ENCODE peak calls at places on chromosomes 7 and 10, in seven cellular contexts. X is stomach, R is esophagus muscularis mucosa, G is A549, B is upper lobe of left lung, I is ovary, P is H1. D is an unnamed sample.

GRCh38 chr10:67506083-67506756 is 189.8 kb downstream of the CTNNA3 start:
- DNase-seq in X (no peak), R (no peak), G (no peak), B (no peak), I (no peak), P (no peak), D (no peak)

GRCh38 chr10:33277135-33277536 is 57.3 kb downstream of the NRP1 start:
- DNase-seq in X (peak; percentile 29), R (no peak), G (peak; percentile 66), B (peak; percentile 53), I (peak; percentile 44), P (no peak), D (no peak)

GRCh38 chr10:129877773-129878371 is 86.2 kb downstream of the EBF3 start:
- DNase-seq in X (no peak), R (no peak), G (peak; percentile 22), B (no peak), I (no peak), P (no peak), D (no peak)

GRCh38 chr7:81499262-81500116 is 270.4 kb downstream of the HGF start:
- DNase-seq in X (no peak), R (no peak), G (peak; percentile 93), B (no peak), I (no peak), P (no peak), D (no peak)

GRCh38 chr10:48456808-48457761 is 147.8 kb downstream of the ARHGAP22 start:
- DNase-seq in X (peak; percentile 18), R (no peak), G (no peak), B (no peak), I (peak; percentile 34), P (no peak), D (no peak)

GRCh38 chr10:79608505-79609375 is 2.0 kb upstream of the SFTPA1 start:
- DNase-seq in X (no peak), R (peak; percentile 89), G (peak; percentile 17), B (peak; percentile 53), I (no peak), P (peak; percentile 49), D (peak; percentile 26)

GRCh38 chr7:26863504-26864308 is 684 bp downstream of the SKAP2 start:
- DNase-seq in X (no peak), R (no peak), G (peak; percentile 51), B (no peak), I (no peak), P (no peak), D (no peak)

GRCh38 chr7:138246391-138246790 is 170.1 kb downstream of the AKR1D1 start:
- DNase-seq in X (no peak), R (no peak), G (no peak), B (no peak), I (no peak), P (no peak), D (no peak)

GRCh38 chr7:75854233-75854632 is 24.6 kb upstream of the RHBDD2 start:
- DNase-seq in X (no peak), R (no peak), G (no peak), B (peak; percentile 40), I (no peak), P (no peak), D (no peak)

GRCh38 chr7:138564365-138564764 is 104.3 kb downstream of the TRIM24 start:
- DNase-seq in X (peak; percentile 52), R (no peak), G (no peak), B (peak; percentile 37), I (no peak), P (no peak), D (no peak)

GRCh38 chr7:103063895-103064294 is 10.7 kb downstream of the FBXL13 start:
- DNase-seq in X (no peak), R (no peak), G (no peak), B (no peak), I (no peak), P (no peak), D (no peak)

GRCh38 chr10:97332586-97333350 is 1.8 kb downstream of the FRAT2 start:
- DNase-seq in X (peak; percentile 61), R (no peak), G (peak; percentile 43), B (peak; percentile 78), I (peak; percentile 51), P (no peak), D (peak; percentile 59)

GRCh38 chr10:101002456-101002855 is 2.8 kb downstream of the LZTS2 start:
- DNase-seq in X (no peak), R (no peak), G (no peak), B (no peak), I (no peak), P (no peak), D (no peak)

GRCh38 chr10:100998991-100999741 is 442 bp upstream of the LZTS2 start:
- DNase-seq in X (peak; percentile 82), R (peak; percentile 95), G (peak; percentile 74), B (peak; percentile 85), I (peak; percentile 88), P (no peak), D (peak; percentile 84)

GRCh38 chr10:101000602-101000991 is 989 bp downstream of the LZTS2 start:
- DNase-seq in X (no peak), R (no peak), G (no peak), B (no peak), I (no peak), P (no peak), D (peak; percentile 25)

GRCh38 chr10:100999742-101000601 is at the start of gene LZTS2:
- DNase-seq in X (peak; percentile 49), R (no peak), G (no peak), B (no peak), I (peak; percentile 75), P (no peak), D (peak; percentile 24)

DNA sequence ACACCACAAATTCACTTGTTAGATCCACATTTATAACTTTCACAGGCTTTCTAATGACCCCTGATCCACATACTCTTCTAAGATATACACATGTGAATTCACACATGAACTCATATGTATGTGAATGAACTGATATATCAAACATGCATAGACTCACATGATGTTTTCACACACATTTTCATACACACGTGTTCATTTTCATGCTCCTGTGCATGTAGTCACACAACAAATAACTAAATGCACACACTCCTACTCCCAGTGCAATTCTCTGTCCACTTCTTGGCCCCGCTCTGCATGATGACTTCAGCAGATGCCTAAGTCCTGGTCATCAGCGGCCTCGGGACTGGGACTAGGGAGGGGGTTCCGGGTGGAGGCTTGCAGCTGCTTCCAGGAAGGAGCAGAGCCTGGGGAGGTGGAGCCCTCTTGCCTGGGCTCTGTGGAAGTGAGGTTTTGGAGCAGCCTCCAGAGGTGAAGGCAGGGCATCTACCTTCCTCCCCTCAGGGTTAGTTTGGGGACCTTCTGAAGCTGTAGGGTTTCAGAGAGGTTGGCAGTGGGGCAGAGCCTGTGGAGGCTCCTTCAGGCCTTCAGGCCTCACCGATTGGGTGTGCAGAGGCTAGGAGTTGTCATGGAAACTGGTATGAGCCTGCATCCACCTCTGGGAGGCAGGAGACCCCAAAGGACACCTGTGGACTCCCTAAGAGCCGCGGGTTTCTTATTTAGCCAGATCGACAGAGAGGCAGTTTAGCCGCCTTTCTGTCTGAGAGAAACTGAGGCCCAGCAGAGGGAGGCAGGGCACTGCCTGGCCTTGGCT is 1.8 kb downstream of the LZTS2 start:
- DNase-seq in X (peak; percentile 71), R (peak; percentile 97), G (no peak), B (peak; percentile 85), I (peak; percentile 87), P (no peak), D (peak; percentile 81)
- H3K4me3 ChIP-seq in X (peak overlapping the region; percentile 89), R (peak overlapping the region; percentile 88), G (no peak overlapping the region), B (peak overlapping the region; percentile 82), I (peak overlapping the region; percentile 93), P (no peak overlapping the region), D (no peak overlapping the region)

DNA sequence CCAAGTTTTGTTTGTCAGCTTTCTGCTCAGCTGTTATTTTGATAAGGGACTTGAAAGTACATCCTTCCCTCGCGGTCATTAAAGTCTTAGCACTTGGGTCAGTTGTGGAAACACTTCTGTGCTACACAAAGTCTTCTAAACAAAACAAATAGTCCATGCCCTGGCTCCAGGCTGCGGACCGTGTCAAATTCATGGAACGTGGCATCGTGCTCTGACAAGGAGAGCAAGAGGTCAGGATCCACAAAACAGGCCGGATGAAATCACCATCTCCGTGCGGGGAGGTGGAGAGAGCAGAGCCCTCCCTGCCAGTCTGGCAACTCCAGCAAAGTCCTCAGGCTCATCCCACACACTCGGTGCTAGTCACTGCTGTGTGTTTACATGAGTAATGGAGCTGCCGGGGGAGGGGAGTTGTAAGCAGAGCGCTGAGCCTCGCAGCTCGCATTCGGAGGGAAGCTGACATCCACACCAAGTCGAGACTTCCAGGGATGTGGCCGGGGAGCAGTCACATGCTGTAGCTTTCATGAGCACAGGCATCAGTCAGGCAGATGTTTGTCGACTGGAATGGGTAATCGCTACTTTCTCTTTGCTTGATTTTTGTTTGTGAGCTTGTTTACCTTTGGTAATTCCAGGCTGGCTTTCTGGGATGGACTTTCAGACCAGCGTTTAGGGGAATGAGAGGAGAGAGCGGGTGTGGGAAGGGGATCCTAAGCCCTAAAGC is 147.6 kb downstream of the ARID5B start:
- DNase-seq in X (peak; percentile 74), R (peak; percentile 98), G (peak; percentile 82), B (peak; percentile 84), I (peak; percentile 91), P (peak; percentile 59), D (peak; percentile 79)
- TF ChIP-seq POLR2A in X (no peak), R (peak; percentile 91), G (peak; percentile 26), B (no peak), I (peak; percentile 94), P (no peak), D (peak; percentile 86)

GRCh38 chr7:31569528-31569927 is 55.6 kb downstream of the ITPRID1 start:
- DNase-seq in X (no peak), R (no peak), G (no peak), B (no peak), I (no peak), P (no peak), D (no peak)
- TF ChIP-seq EP300 in X (no peak), R (no peak), G (no peak), B (no peak), I (no peak), P (no peak), D (no peak)

GRCh38 chr7:73719806-73720169 is 319 bp upstream of the STX1A start:
- DNase-seq in X (no peak), R (no peak), G (no peak), B (no peak), I (no peak), P (no peak), D (no peak)
- H3K4me3 ChIP-seq in X (peak overlapping the region; percentile 90), R (peak overlapping the region; percentile 90), G (peak overlapping the region; percentile 100), B (peak overlapping the region; percentile 87), I (peak overlapping the region; percentile 70), P (peak overlapping the region; percentile 40), D (peak overlapping the region; percentile 92)

GRCh38 chr10:125550362-125550761 is 132.6 kb downstream of the TEX36 start:
- DNase-seq in X (no peak), R (peak; percentile 10), G (no peak), B (no peak), I (no peak), P (no peak), D (no peak)
- TF ChIP-seq POLR2A in X (no peak), R (no peak), G (no peak), B (no peak), I (no peak), P (no peak), D (no peak)